ENCODE peak calls at places on chromosomes 3 and 15, in five cellular contexts. T, Q, W, Z and K are unnamed samples.

GRCh38 chr15:52050416-52050815 is 31.4 kb downstream of the MAPK6 start:
- DNase-seq in T (no peak), Q (no peak), W (no peak), Z (no peak), K (no peak)

GRCh38 chr15:58726867-58727266 is 22.6 kb downstream of the ADAM10 start:
- DNase-seq in T (no peak), Q (no peak), W (no peak), Z (no peak), K (no peak)

GRCh38 chr3:45409921-45410320 is 21.5 kb downstream of the LARS2 start:
- DNase-seq in T (no peak), Q (no peak), W (no peak), Z (no peak), K (peak; percentile 65)

GRCh38 chr3:11080492-11080891 is 73.8 kb upstream of the HRH1 start:
- DNase-seq in T (no peak), Q (no peak), W (no peak), Z (no peak), K (no peak)

GRCh38 chr3:127970966-127971592 is 56.0 kb downstream of the KBTBD12 start:
- DNase-seq in T (no peak), Q (no peak), W (peak; percentile 39), Z (peak; percentile 11), K (peak; percentile 65)

GRCh38 chr3:69941439-69942176 is 57.9 kb upstream of the SAMMSON start:
- DNase-seq in T (no peak), Q (no peak), W (no peak), Z (no peak), K (no peak)

GRCh38 chr15:35170216-35170615 is 85.1 kb upstream of the NANOGP8 start:
- DNase-seq in T (no peak), Q (no peak), W (no peak), Z (no peak), K (no peak)

GRCh38 chr3:55296781-55297180 is 190.3 kb downstream of the WNT5A start:
- DNase-seq in T (no peak), Q (no peak), W (no peak), Z (no peak), K (no peak)

GRCh38 chr3:11091088-11091590 is 63.2 kb upstream of the HRH1 start:
- DNase-seq in T (no peak), Q (no peak), W (no peak), Z (no peak), K (no peak)

GRCh38 chr3:170353485-170353884 is 4.0 kb upstream of the SKIL start:
- DNase-seq in T (no peak), Q (no peak), W (no peak), Z (no peak), K (no peak)

GRCh38 chr15:63601026-63601726 is 4.0 kb downstream of the FBXL22 start:
- DNase-seq in T (peak; percentile 37), Q (peak; percentile 45), W (peak; percentile 42), Z (peak; percentile 51), K (no peak)

GRCh38 chr15:25719101-25719985 is 143.8 kb downstream of the ATP10A start:
- DNase-seq in T (no peak), Q (no peak), W (no peak), Z (no peak), K (no peak)

GRCh38 chr3:17074559-17074958 is 189.8 kb downstream of the PLCL2 start:
- DNase-seq in T (no peak), Q (no peak), W (no peak), Z (no peak), K (no peak)

GRCh38 chr3:127680146-127680661 is 7.5 kb downstream of the ABTB1 start:
- DNase-seq in T (peak; percentile 4), Q (no peak), W (no peak), Z (no peak), K (peak; percentile 6)

GRCh38 chr3:190387578-190388213 is at the start of gene CLDN16:
- DNase-seq in T (no peak), Q (no peak), W (no peak), Z (no peak), K (no peak)

GRCh38 chr3:69530554-69530953 is 144.7 kb upstream of the FRMD4B start:
- DNase-seq in T (no peak), Q (no peak), W (no peak), Z (no peak), K (no peak)

GRCh38 chr3:139202226-139202958 is 141.4 kb upstream of the MRPS22 start:
- DNase-seq in T (peak; percentile 52), Q (no peak), W (peak; percentile 39), Z (no peak), K (no peak)

GRCh38 chr15:93037341-93038063 is 51.5 kb downstream of the RGMA start:
- DNase-seq in T (no peak), Q (no peak), W (peak; percentile 9), Z (no peak), K (peak; percentile 67)

GRCh38 chr3:185365281-185366211 is 2.6 kb downstream of the MAP3K13 start:
- DNase-seq in T (no peak), Q (no peak), W (no peak), Z (no peak), K (no peak)

GRCh38 chr3:32229565-32229964 is 8.9 kb upstream of the CMTM8 start:
- DNase-seq in T (no peak), Q (no peak), W (no peak), Z (no peak), K (no peak)

GRCh38 chr3:101850327-101851048 is 1.2 kb downstream of the NFKBIZ start:
- DNase-seq in T (no peak), Q (peak; percentile 27), W (no peak), Z (no peak), K (no peak)

GRCh38 chr15:25863067-25863967 is at the start of gene ATP10A:
- DNase-seq in T (peak; percentile 27), Q (peak; percentile 22), W (no peak), Z (no peak), K (peak; percentile 40)

GRCh38 chr3:129123314-129124060 is 1.9 kb upstream of the RAB43 start:
- DNase-seq in T (no peak), Q (no peak), W (peak; percentile 86), Z (no peak), K (no peak)

GRCh38 chr15:62089616-62090015 is 22.8 kb downstream of the C2CD4A start:
- DNase-seq in T (no peak), Q (no peak), W (no peak), Z (no peak), K (no peak)

GRCh38 chr15:95990833-95991232 is 339.7 kb upstream of the NR2F2 start:
- DNase-seq in T (no peak), Q (peak; percentile 5), W (no peak), Z (no peak), K (no peak)